ENCODE peak calls at places on chromosomes 2 and 18, in ten cellular contexts. Z, N, M, V, B, W, L, A, D and G are unnamed samples.
A peak's percentile ranks its signal among the peaks of the same experiment; 100 is the strongest.

GRCh38 chr18:11665146-11665545 is 23.9 kb upstream of the GNAL start:
- DNase-seq in Z (no peak), N (no peak), M (no peak), V (no peak), B (no peak), W (no peak), L (no peak), A (no peak), D (no peak), G (no peak)

GRCh38 chr2:43045866-43046265 is 180.5 kb downstream of the ZFP36L2 start:
- DNase-seq in Z (no peak), N (no peak), M (no peak), V (no peak), B (no peak), W (no peak), L (no peak), A (no peak), D (no peak), G (no peak)

GRCh38 chr2:28055325-28055970 is 164.9 kb downstream of the BABAM2 start:
- DNase-seq in Z (no peak), N (no peak), M (no peak), V (peak; percentile 45), B (no peak), W (no peak), L (no peak), A (no peak), D (no peak), G (no peak)

GRCh38 chr2:231464576-231465540 is 574 bp upstream of the NCL start:
- DNase-seq in Z (peak; percentile 98), N (no peak), M (peak; percentile 100), V (no peak), B (peak; percentile 99), W (peak; percentile 98), L (peak; percentile 99), A (no peak), D (peak; percentile 100), G (peak; percentile 99)

GRCh38 chr18:9405130-9405529 is 70.2 kb upstream of the RALBP1 start:
- DNase-seq in Z (no peak), N (peak; percentile 17), M (peak; percentile 88), V (no peak), B (no peak), W (no peak), L (no peak), A (no peak), D (no peak), G (no peak)

GRCh38 chr2:134232461-134232860 is 21.4 kb upstream of the MGAT5 start:
- DNase-seq in Z (no peak), N (no peak), M (no peak), V (no peak), B (no peak), W (no peak), L (no peak), A (no peak), D (no peak), G (no peak)

GRCh38 chr2:152525277-152525838 is 190.4 kb downstream of the FMNL2 start:
- DNase-seq in Z (no peak), N (no peak), M (no peak), V (peak; percentile 90), B (peak; percentile 40), W (no peak), L (no peak), A (no peak), D (no peak), G (peak; percentile 47)

GRCh38 chr2:10489842-10490555 is 41.9 kb upstream of the ODC1 start:
- DNase-seq in Z (no peak), N (peak; percentile 27), M (peak; percentile 43), V (no peak), B (no peak), W (no peak), L (peak; percentile 30), A (no peak), D (no peak), G (no peak)

GRCh38 chr2:107584577-107584976 is 242.1 kb upstream of the RGPD4 start:
- DNase-seq in Z (no peak), N (no peak), M (no peak), V (peak; percentile 54), B (no peak), W (no peak), L (no peak), A (no peak), D (no peak), G (peak; percentile 39)

GRCh38 chr2:5982217-5982910 is 290.2 kb downstream of the SOX11 start:
- DNase-seq in Z (no peak), N (no peak), M (no peak), V (no peak), B (no peak), W (no peak), L (no peak), A (no peak), D (no peak), G (no peak)

GRCh38 chr2:217851191-217852020 is 151.4 kb downstream of the TNS1 start:
- DNase-seq in Z (no peak), N (no peak), M (no peak), V (peak; percentile 64), B (no peak), W (no peak), L (no peak), A (no peak), D (no peak), G (peak; percentile 58)

GRCh38 chr18:51867767-51868166 is 472.2 kb upstream of the DCC start:
- DNase-seq in Z (no peak), N (peak; percentile 7), M (no peak), V (no peak), B (no peak), W (no peak), L (no peak), A (peak; percentile 1), D (no peak), G (peak; percentile 57)

GRCh38 chr18:3725100-3725499 is 275.1 kb downstream of the TGIF1 start:
- DNase-seq in Z (no peak), N (no peak), M (no peak), V (no peak), B (no peak), W (no peak), L (no peak), A (no peak), D (no peak), G (no peak)

GRCh38 chr2:105761931-105762515 is 17.3 kb downstream of the NCK2 start:
- DNase-seq in Z (peak; percentile 72), N (peak; percentile 92), M (no peak), V (no peak), B (no peak), W (no peak), L (no peak), A (no peak), D (no peak), G (peak; percentile 26)

GRCh38 chr2:38601061-38601460 is 1.7 kb downstream of the HNRNPLL start:
- DNase-seq in Z (no peak), N (no peak), M (no peak), V (no peak), B (no peak), W (no peak), L (no peak), A (no peak), D (no peak), G (peak; percentile 57)

GRCh38 chr18:76927216-76927725 is 104.9 kb downstream of the ZNF236 start:
- DNase-seq in Z (no peak), N (no peak), M (no peak), V (no peak), B (no peak), W (no peak), L (no peak), A (no peak), D (no peak), G (no peak)

GRCh38 chr2:226185613-226186211 is 613.9 kb downstream of the IRS1 start:
- DNase-seq in Z (no peak), N (peak; percentile 18), M (no peak), V (peak; percentile 94), B (no peak), W (peak; percentile 37), L (no peak), A (peak; percentile 88), D (no peak), G (peak; percentile 96)

GRCh38 chr2:121803503-121803902 is 48.1 kb downstream of the TSN start:
- DNase-seq in Z (no peak), N (no peak), M (no peak), V (no peak), B (peak; percentile 73), W (no peak), L (no peak), A (no peak), D (no peak), G (no peak)

GRCh38 chr2:227783404-227784138 is 30.1 kb upstream of the CCL20 start:
- DNase-seq in Z (no peak), N (no peak), M (no peak), V (no peak), B (no peak), W (no peak), L (no peak), A (no peak), D (no peak), G (no peak)

GRCh38 chr2:187774551-187775071 is 220.4 kb upstream of the TFPI start:
- DNase-seq in Z (no peak), N (no peak), M (no peak), V (peak; percentile 77), B (no peak), W (no peak), L (no peak), A (peak; percentile 25), D (no peak), G (peak; percentile 63)